ENCODE peak calls at places on chromosomes 3 and 15, in seven cellular contexts. M, D, N, A, O, B and X are unnamed samples. For H3K9me3, the result is how much of the 10 kb centered on the place peaks cover.

GRCh38 chr3:15427182-15427880 is at the start of the genes EAF1 and METTL6:
- DNase-seq in M (peak), D (peak), N (peak), A (peak), O (peak), B (peak), X (peak)

GRCh38 chr3:14822875-14823807 is 4.4 kb downstream of the FGD5 start:
- DNase-seq in M (no peak), D (no peak), N (peak), A (no peak), O (no peak), B (no peak), X (no peak)

GRCh38 chr3:183099026-183099837 is at the start of gene MCCC1:
- DNase-seq in M (peak), D (peak), N (peak), A (peak), O (peak), B (peak), X (peak)

GRCh38 chr3:186097317-186097662 is 11.6 kb downstream of the ETV5 start:
- DNase-seq in M (no peak), D (no peak), N (no peak), A (no peak), O (no peak), B (no peak), X (no peak)

GRCh38 chr3:53198996-53199395 is 38.0 kb downstream of the PRKCD start:
- DNase-seq in M (no peak), D (no peak), N (no peak), A (no peak), O (no peak), B (no peak), X (no peak)

GRCh38 chr15:35499723-35500122 is 46.2 kb downstream of the DPH6 start:
- DNase-seq in M (no peak), D (no peak), N (no peak), A (peak), O (no peak), B (no peak), X (no peak)

GRCh38 chr15:36612063-36612788 is 32.8 kb downstream of the CDIN1 start:
- DNase-seq in M (no peak), D (no peak), N (peak), A (no peak), O (no peak), B (no peak), X (no peak)

GRCh38 chr3:131143802-131144201 is 117.1 kb downstream of the NEK11 start:
- DNase-seq in M (no peak), D (no peak), N (no peak), A (no peak), O (no peak), B (no peak), X (no peak)

GRCh38 chr15:33069161-33069560 is 125.4 kb downstream of the FMN1 start:
- DNase-seq in M (no peak), D (no peak), N (no peak), A (peak), O (no peak), B (no peak), X (no peak)

GRCh38 chr15:33068531-33068990 is 126.0 kb downstream of the FMN1 start:
- DNase-seq in M (no peak), D (no peak), N (no peak), A (peak), O (no peak), B (no peak), X (no peak)

GRCh38 chr15:33068007-33068441 is 126.5 kb downstream of the FMN1 start:
- DNase-seq in M (no peak), D (no peak), N (no peak), A (peak), O (no peak), B (no peak), X (no peak)

GRCh38 chr15:33074942-33075341 is 119.6 kb downstream of the FMN1 start:
- DNase-seq in M (no peak), D (no peak), N (no peak), A (no peak), O (no peak), B (no peak), X (no peak)

GRCh38 chr15:33071451-33071850 is 123.1 kb downstream of the FMN1 start:
- DNase-seq in M (no peak), D (no peak), N (no peak), A (no peak), O (no peak), B (no peak), X (no peak)
- H3K9me3 ChIP-seq in M (under half), D (under half), N (under half), A (under half), O (under half), B (under half), X (under half)

DNA sequence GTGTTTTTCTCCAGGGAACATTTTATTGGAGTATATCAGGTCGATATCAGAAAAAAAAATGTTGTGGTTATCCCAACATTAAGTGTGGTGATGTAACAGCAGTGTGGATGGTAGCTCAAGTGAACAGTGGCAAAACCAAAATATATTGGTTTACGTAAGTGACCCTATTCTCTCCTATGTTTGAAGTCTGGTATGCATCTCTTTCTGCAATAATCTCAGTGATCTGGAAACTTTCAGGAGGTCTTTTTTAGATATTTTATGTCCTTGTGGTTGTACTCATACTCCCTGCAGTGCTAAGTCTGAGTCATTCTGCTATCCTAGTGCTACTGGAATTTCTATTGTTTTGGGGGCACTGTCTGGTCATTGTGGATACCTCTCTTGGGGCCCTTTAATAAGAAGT is 137.9 kb downstream of the SNRPN start:
- DNase-seq in M (no peak), D (no peak), N (no peak), A (peak), O (no peak), B (no peak), X (no peak)
- H3K9me3 ChIP-seq in M (under half), D (under half), N (under half), A (under half), O (under half), B (half or more), X (under half)

DNA sequence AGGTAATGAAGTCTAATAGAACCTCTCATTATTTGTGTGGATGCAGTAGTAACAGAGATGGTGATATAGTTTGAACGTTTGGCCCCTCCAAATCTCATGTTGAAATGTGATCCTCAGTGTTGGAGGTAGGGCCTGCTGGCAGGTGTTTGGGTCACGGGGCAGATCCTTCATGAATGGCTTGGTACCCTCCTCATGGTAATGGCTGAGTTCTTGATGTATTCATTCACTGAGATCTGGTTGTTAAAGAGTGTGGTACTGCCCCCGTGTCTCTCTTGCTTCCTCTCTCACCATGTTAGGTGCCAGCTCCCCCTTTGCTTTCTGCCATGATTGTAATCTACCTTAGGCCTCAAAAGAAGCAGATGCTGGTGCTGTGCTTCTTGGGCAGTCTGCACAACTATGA is 606.8 kb downstream of the UNC13C start:
- DNase-seq in M (no peak), D (no peak), N (no peak), A (no peak), O (no peak), B (no peak), X (no peak)
- H3K9me3 ChIP-seq in M (under half), D (under half), N (under half), A (under half), O (under half), B (under half), X (under half)

DNA sequence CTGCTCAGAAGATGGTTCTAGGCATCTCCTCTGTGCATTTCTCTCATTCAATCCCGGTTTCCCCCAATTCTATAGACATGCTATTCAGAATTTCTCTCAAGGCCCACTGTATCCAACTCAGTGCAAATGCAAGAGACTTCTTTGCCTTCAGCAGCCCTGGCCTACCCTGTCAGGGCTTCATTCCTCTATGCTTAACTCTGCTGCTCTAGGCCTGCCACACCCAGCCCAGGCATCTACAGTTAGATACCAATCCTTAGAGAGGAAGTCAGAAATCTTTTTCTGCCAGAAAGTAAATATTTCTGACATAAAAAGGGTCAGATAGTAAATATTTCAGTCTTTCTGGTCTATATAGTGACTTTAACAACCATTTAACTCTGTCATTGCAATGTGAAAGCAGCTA is 941.8 kb downstream of the SQOR start:
- DNase-seq in M (no peak), D (no peak), N (no peak), A (no peak), O (no peak), B (no peak), X (no peak)
- H3K9me3 ChIP-seq in M (under half), D (under half), N (under half), A (under half), O (under half), B (under half), X (under half)

DNA sequence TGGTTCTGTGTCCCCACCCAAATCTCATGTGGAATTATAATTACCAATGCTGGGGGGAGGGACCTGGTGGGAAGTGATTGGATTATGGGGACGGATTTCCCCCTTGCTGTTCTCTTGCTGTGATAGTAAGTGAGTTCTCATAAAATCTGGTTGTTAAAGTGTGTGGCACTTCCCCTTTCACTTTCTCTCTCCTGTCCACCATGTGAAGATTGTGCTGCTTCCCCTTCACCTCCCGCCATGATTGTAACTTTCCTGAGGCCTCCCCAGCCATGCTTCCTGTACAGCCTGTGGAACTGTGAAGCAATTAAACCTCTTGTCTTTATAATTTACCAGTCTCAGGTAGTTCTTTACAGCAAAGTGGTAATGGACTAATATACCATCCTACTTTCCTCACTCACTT is 289.6 kb downstream of the EFHB start:
- DNase-seq in M (no peak), D (no peak), N (no peak), A (no peak), O (no peak), B (no peak), X (no peak)
- H3K9me3 ChIP-seq in M (under half), D (under half), N (under half), A (under half), O (under half), B (under half), X (under half)

GRCh38 chr15:87730706-87731105 is 525.8 kb downstream of the NTRK3 start:
- DNase-seq in M (no peak), D (no peak), N (no peak), A (no peak), O (no peak), B (no peak), X (no peak)

GRCh38 chr15:87733522-87733921 is 523.0 kb downstream of the NTRK3 start:
- DNase-seq in M (no peak), D (no peak), N (no peak), A (no peak), O (no peak), B (no peak), X (no peak)

GRCh38 chr15:87733005-87733404 is 523.5 kb downstream of the NTRK3 start:
- DNase-seq in M (no peak), D (no peak), N (peak), A (no peak), O (no peak), B (no peak), X (no peak)

GRCh38 chr15:87731630-87732029 is 524.9 kb downstream of the NTRK3 start:
- DNase-seq in M (no peak), D (no peak), N (no peak), A (peak), O (no peak), B (no peak), X (no peak)

DNA sequence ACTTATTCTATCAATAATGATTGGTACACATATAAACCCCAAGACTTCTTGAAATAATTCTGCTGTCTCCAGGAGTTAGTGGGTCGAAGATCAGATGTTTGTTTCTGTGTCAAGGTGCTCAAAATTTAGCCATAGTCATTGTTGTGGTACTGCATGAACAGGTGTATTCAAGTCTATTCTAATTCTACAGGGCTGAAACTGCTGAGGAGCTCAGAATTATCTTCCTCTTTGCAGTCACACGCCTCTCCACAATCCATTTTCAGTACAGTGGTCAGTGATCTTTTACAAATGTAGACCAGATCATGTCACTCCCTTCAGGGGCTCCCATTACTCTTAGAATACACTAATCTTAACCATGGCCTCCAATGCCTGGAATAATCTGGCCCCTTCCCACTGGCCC is 527.5 kb downstream of the NTRK3 start:
- DNase-seq in M (no peak), D (no peak), N (no peak), A (no peak), O (no peak), B (no peak), X (no peak)
- H3K9me3 ChIP-seq in M (under half), D (under half), N (under half), A (under half), O (under half), B (under half), X (under half)

GRCh38 chr15:25247418-25248030 is 191.3 kb downstream of the UBE3A start:
- DNase-seq in M (no peak), D (no peak), N (no peak), A (no peak), O (no peak), B (no peak), X (no peak)
- H3K9me3 ChIP-seq in M (under half), D (under half), N (under half), A (under half), O (under half), B (under half), X (under half)

GRCh38 chr3:11186771-11187170 is 32.5 kb downstream of the HRH1 start:
- DNase-seq in M (no peak), D (no peak), N (no peak), A (no peak), O (no peak), B (no peak), X (no peak)
- H3K9me3 ChIP-seq in M (under half), D (under half), N (under half), A (under half), O (under half), B (under half), X (under half)

GRCh38 chr15:25172691-25173090 is 217.9 kb downstream of the SNRPN start:
- DNase-seq in M (no peak), D (no peak), N (no peak), A (peak), O (peak), B (no peak), X (no peak)

GRCh38 chr15:25170781-25171110 is 216.0 kb downstream of the SNRPN start:
- DNase-seq in M (no peak), D (no peak), N (no peak), A (peak), O (no peak), B (no peak), X (peak)

GRCh38 chr15:25170113-25170731 is 215.4 kb downstream of the SNRPN start:
- DNase-seq in M (no peak), D (no peak), N (no peak), A (peak), O (peak), B (peak), X (peak)

GRCh38 chr15:25171856-25172687 is 217.3 kb downstream of the SNRPN start:
- DNase-seq in M (no peak), D (no peak), N (no peak), A (peak), O (peak), B (no peak), X (no peak)

DNA sequence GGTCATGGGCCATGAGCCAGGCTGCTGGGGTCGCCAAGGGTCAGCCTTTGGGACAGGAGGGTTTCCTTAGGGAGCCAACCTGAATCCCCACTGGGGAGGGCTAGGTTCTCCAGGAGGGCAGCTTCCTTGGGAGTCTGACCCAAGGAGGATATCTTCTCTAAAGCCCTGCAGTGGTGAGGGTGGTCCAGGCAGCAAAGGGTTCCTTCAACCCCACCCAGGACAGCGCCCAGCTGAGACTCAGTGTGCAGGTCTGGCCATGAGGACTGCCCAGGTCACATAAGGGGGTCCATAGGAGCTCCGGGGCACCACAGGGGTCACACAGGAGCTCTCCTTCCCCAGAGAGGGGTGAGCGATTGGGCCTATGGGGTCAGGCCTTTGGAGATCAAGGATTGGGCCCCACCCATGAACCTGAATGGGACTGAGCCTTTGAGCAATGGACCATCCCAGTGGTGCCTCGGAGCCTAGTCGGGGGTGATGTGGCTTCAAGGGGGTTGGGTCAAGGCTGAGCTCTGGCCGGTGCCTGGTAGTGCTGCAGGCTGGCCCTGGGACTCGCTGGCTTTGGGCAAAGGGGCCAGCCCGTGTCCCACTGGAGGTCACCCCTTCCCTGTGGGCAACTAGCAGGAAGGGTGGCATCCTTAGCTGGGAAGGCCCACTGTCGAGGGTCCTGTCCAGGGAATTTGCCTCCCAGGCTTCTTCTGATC is 216.5 kb downstream of the SNRPN start:
- DNase-seq in M (no peak), D (no peak), N (no peak), A (peak), O (peak), B (peak), X (no peak)
- H3K9me3 ChIP-seq in M (under half), D (under half), N (under half), A (under half), O (under half), B (under half), X (under half)

GRCh38 chr3:189192725-189193124 is 21.0 kb downstream of the TPRG1 start:
- DNase-seq in M (no peak), D (no peak), N (no peak), A (no peak), O (no peak), B (no peak), X (no peak)

GRCh38 chr3:189195302-189195701 is 23.5 kb downstream of the TPRG1 start:
- DNase-seq in M (no peak), D (no peak), N (peak), A (peak), O (no peak), B (no peak), X (no peak)
- H3K9me3 ChIP-seq in M (under half), D (under half), N (under half), A (under half), O (under half), B (under half), X (under half)